ENCODE peak calls at places on chromosomes 2 and 18, in eight cellular contexts. I is Caco-2, D is mammary epithelial cell, M is IMR-90, U is tibial artery, Z is uterus, H is psoas muscle, G is heart left ventricle. W is an unnamed sample.

GRCh38 chr2:230444832-230445231 is 28.8 kb downstream of the SP100 start:
- DNase-seq in I (no peak), D (no peak), M (no peak), U (no peak), Z (no peak), H (no peak), G (no peak), W (no peak)

GRCh38 chr2:23901966-23902942 is 24.7 kb downstream of the ATAD2B start:
- DNase-seq in I (no peak), D (peak; percentile 82), M (peak; percentile 41), U (no peak), Z (no peak), H (no peak), G (no peak), W (no peak)

GRCh38 chr2:116809074-116809473 is 1005.4 kb upstream of the DDX18 start:
- DNase-seq in I (no peak), D (no peak), M (no peak), U (no peak), Z (no peak), H (no peak), G (no peak), W (no peak)

GRCh38 chr2:240050278-240050677 is 3.0 kb downstream of the OR6B3 start:
- DNase-seq in I (no peak), D (no peak), M (no peak), U (no peak), Z (no peak), H (no peak), G (no peak), W (no peak)

GRCh38 chr2:72137498-72138010 is 10.1 kb downstream of the CYP26B1 start:
- DNase-seq in I (peak; percentile 82), D (peak; percentile 28), M (peak; percentile 18), U (peak; percentile 42), Z (peak; percentile 30), H (peak; percentile 65), G (peak; percentile 56), W (peak; percentile 67)

GRCh38 chr18:37546651-37547050 is 18.9 kb downstream of the CELF4 start:
- DNase-seq in I (no peak), D (no peak), M (no peak), U (no peak), Z (no peak), H (no peak), G (no peak), W (no peak)

GRCh38 chr2:148909114-148909513 is 34.1 kb downstream of the KIF5C start:
- DNase-seq in I (no peak), D (no peak), M (peak; percentile 3), U (no peak), Z (no peak), H (peak; percentile 31), G (no peak), W (no peak)

GRCh38 chr2:174959787-174960186 is 45.4 kb downstream of the CHN1 start:
- DNase-seq in I (no peak), D (no peak), M (no peak), U (no peak), Z (no peak), H (no peak), G (no peak), W (no peak)

GRCh38 chr18:12840382-12840781 is 43.7 kb downstream of the PTPN2 start:
- DNase-seq in I (no peak), D (no peak), M (no peak), U (no peak), Z (no peak), H (no peak), G (no peak), W (no peak)

GRCh38 chr2:1477196-1478040 is 64.2 kb downstream of the TPO start:
- DNase-seq in I (no peak), D (no peak), M (no peak), U (no peak), Z (no peak), H (no peak), G (no peak), W (no peak)

GRCh38 chr2:74262681-74263080 is 64.3 kb downstream of the MTHFD2 start:
- DNase-seq in I (no peak), D (no peak), M (no peak), U (no peak), Z (no peak), H (no peak), G (no peak), W (no peak)

GRCh38 chr18:31687016-31687415 is 2.6 kb upstream of the B4GALT6 start:
- DNase-seq in I (no peak), D (no peak), M (no peak), U (no peak), Z (no peak), H (no peak), G (no peak), W (no peak)

GRCh38 chr2:173354073-173354600 is 535 bp upstream of the CDCA7 start:
- DNase-seq in I (no peak), D (no peak), M (no peak), U (no peak), Z (no peak), H (no peak), G (no peak), W (no peak)

GRCh38 chr2:30261695-30262211 is 30.4 kb downstream of the LBH start:
- DNase-seq in I (no peak), D (no peak), M (no peak), U (no peak), Z (no peak), H (no peak), G (no peak), W (no peak)

GRCh38 chr2:174939046-174939445 is 66.1 kb downstream of the CHN1 start:
- DNase-seq in I (no peak), D (peak; percentile 62), M (peak; percentile 79), U (no peak), Z (no peak), H (no peak), G (no peak), W (no peak)

DNA sequence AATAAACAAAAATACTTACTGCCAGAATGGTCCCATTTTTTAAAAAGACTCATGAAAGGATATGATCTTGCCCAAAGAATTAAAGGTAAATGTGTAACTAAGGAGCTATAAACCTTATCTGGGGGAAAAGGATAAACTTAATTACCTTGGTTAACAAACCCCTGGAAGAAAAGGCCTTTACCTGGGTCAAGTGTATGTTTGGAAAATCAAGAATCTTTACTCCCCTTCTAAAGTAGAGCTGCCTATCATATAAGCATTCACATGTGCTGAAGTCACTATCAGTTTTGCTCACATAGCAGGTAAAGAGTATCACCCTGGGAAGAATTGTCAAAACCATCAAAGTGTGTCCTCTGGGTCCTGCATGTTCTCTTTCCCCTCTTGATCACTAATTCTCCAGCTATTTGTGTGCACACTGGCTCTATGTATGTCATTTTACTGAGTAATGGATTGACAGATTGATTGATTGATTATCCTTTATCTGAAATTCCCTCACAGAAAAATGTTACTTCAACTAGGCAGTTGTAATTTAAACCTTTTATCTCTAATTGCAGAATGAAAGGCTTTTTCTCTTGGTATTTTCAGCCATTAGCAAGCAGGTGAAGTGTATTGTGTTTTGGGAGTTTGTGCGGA is 199.4 kb downstream of the NOL4 start:
- DNase-seq in I (no peak), D (no peak), M (no peak), U (no peak), Z (no peak), H (no peak), G (no peak), W (no peak)
- TF ChIP-seq CTCF in I (no peak), D (no peak), M (no peak), U (no peak), Z (no peak), H (no peak), G (no peak), W (no peak)

DNA sequence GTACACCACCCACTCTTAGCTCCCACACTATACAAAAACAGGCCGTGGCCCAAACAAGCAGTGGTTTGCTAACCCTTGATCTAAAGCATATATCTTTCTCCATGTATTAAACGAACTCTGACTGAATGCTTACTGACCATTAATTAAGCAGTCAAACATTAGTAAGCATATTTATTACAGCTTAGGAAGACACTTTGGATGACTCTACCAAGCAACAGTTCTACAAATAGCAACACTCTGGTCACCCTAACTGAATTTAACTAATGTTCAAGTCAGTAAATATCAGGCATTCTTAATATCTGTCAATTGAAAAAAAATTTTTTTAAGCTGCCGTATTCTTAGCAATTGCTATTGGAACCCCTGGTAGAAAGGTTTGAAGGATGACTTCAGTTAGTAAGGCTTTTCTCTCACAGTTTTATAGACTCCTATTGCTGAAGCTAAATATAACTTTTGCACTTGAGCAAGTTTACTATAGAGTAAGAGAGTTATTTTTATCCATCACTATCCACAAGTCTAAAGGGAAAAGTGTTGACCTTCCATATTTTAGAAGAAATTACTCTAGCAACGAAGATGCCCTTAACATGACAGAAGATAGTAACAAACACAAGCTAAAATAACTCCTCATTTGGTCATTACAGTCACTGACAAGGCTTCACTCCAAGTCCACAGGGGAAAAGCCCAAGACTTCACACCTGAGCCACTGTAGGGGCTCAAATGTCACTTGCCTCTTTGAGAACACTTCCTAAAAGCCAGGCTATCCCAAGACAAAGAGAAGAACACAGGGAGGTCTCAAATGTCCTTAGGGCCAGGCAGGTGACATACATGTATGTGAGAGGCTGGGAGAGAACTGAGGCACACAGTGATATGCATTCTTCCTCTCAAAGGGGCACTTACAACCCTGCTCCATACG is 74.4 kb downstream of the RTN4 start:
- DNase-seq in I (no peak), D (no peak), M (no peak), U (no peak), Z (no peak), H (no peak), G (no peak), W (no peak)
- H3K36me3 ChIP-seq in I (peaks cover 1% of the 10 kb centered on the region), D (peaks cover 26% of the 10 kb centered on the region), M (peaks cover 21% of the 10 kb centered on the region), U (no peaks in the 10 kb centered on the region), Z (no peaks in the 10 kb centered on the region), H (peaks cover 17% of the 10 kb centered on the region), G (peaks cover 28% of the 10 kb centered on the region), W (peaks cover 7% of the 10 kb centered on the region)

DNA sequence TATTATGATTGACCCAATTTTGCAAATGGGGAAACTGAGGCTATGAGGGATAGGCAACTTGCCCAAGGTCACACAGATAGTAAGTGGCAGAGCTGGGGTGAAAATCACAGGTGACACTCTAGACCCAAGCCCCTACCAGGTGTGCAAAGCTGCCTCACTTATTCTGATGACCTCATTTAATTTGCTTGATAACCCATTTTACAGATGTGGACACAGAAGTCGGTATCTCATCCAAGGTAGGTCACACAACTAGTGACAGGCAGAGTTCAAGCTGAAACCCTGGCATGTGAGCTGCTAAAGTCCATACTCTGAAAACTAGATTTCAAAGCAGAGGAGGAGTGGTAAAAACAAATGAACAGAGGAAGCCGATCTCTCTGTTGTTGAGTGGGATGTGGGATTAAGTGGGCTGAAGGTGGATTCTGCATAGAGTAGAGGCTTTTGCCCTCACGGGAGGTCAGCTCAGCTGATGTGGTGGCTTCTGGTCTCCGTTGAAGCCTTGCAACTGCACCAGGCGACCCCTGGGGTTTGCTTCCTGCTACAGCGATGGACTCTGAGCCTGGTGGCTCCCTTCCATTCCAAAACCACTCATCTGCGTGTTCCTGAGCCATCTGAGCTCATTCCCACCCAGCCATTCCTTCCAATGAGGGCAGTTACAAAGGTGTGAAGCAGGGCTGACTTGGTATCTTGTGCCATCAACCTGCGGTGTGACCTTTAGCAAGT is 164.3 kb upstream of the FHL2 start:
- DNase-seq in I (no peak), D (no peak), M (no peak), U (no peak), Z (no peak), H (no peak), G (no peak), W (no peak)
- TF ChIP-seq CTCF in I (no peak), D (no peak), M (no peak), U (no peak), Z (no peak), H (no peak), G (no peak), W (no peak)

DNA sequence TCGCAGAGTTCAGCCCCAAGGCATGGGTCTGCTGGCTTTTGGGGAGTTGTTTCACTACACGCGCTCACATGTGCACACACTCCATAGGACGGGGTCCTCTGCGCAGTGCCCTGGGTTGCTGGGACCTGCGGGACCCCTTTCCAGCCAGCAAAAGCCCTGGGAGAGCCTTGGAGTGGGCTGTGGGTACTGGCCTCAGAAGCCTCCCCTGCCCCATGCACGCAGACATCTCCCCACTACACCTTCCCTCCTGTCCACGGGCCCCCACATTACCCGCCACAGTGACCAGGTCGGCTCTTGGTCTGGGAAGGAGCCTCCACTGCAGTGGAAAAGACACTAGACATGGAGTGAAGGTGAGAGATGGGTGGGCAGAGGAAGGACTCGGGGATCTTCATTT is 48.5 kb downstream of the FAM168B start:
- DNase-seq in I (no peak), D (no peak), M (no peak), U (no peak), Z (no peak), H (no peak), G (peak; percentile 6), W (no peak)
- H3K36me3 ChIP-seq in I (peaks cover 2% of the 10 kb centered on the region), D (peaks cover 13% of the 10 kb centered on the region), M (peaks cover 24% of the 10 kb centered on the region), U (peaks cover 30% of the 10 kb centered on the region), Z (no peaks in the 10 kb centered on the region), H (peaks cover 36% of the 10 kb centered on the region), G (peaks cover 32% of the 10 kb centered on the region), W (peaks cover 4% of the 10 kb centered on the region)

W was measured in lung.